ENCODE peak calls at places on chromosome 13, in six cellular contexts. Y, V, J, C, F and E are unnamed samples. For H3K36me3, the result is how much of the 10 kb centered on the place peaks cover.

GRCh38 chr13:34578917-34579316 is 363.2 kb upstream of the NBEA start:
- DNase-seq in V (no peak), Y (no peak), J (no peak), F (no peak), C (no peak), E (no peak)

GRCh38 chr13:35881360-35881759 is 249.8 kb downstream of the DCLK1 start:
- DNase-seq in V (no peak), F (no peak), J (no peak), Y (no peak), C (no peak), E (no peak)

GRCh38 chr13:109331898-109332297 is 454.5 kb downstream of the IRS2 start:
- DNase-seq in Y (no peak), F (peak), V (no peak), C (peak), J (peak), E (peak)

GRCh38 chr13:46679369-46680180 is 117.4 kb downstream of the ESD start:
- DNase-seq in Y (no peak), C (no peak), F (no peak), J (peak), V (peak), E (peak)

GRCh38 chr13:105202384-105202783 is 1333.1 kb downstream of the EFNB2 start:
- DNase-seq in J (peak), Y (peak), C (peak), F (peak), V (peak), E (peak)

GRCh38 chr13:59730026-59730425 is 433.7 kb downstream of the DIAPH3 start:
- DNase-seq in Y (no peak), C (no peak), J (no peak), F (no peak), V (no peak), E (no peak)

GRCh38 chr13:44764334-44764733 is 188.2 kb upstream of the TSC22D1 start:
- DNase-seq in Y (no peak), J (no peak), V (peak), C (no peak), F (peak), E (no peak)

GRCh38 chr13:43356566-43356965 is 333.2 kb downstream of the DNAJC15 start:
- DNase-seq in F (no peak), Y (no peak), J (no peak), V (no peak), C (no peak), E (no peak)

GRCh38 chr13:27980280-27980998 is 8.1 kb downstream of the URAD start:
- DNase-seq in F (peak), Y (no peak), J (no peak), C (no peak), V (peak), E (no peak)

GRCh38 chr13:44661936-44662335 is 85.8 kb upstream of the TSC22D1 start:
- DNase-seq in F (no peak), V (no peak), Y (no peak), J (no peak), C (no peak), E (no peak)

GRCh38 chr13:39941236-39941635 is 285.8 kb downstream of the COG6 start:
- DNase-seq in C (no peak), F (peak), Y (no peak), V (no peak), J (no peak), E (no peak)

GRCh38 chr13:93227280-93227905 is 786 bp downstream of the GPC6 start:
- DNase-seq in J (peak), C (peak), Y (no peak), F (peak), V (peak), E (peak)

GRCh38 chr13:88288326-88288725 is 617.2 kb downstream of the SLITRK5 start:
- DNase-seq in Y (no peak), F (no peak), V (no peak), C (no peak), J (no peak), E (no peak)

GRCh38 chr13:45219938-45220375 is 19.1 kb upstream of the KCTD4 start:
- DNase-seq in J (no peak), Y (peak), V (no peak), F (peak), C (peak), E (no peak)

GRCh38 chr13:78176880-78177279 is 258.2 kb upstream of the EDNRB start:
- DNase-seq in V (no peak), Y (no peak), J (no peak), F (no peak), C (no peak), E (peak)

GRCh38 chr13:23711355-23711754 is 141.1 kb downstream of the TNFRSF19 start:
- DNase-seq in F (no peak), V (no peak), J (no peak), C (no peak), Y (no peak), E (no peak)

GRCh38 chr13:77176350-77176749 is 149.4 kb upstream of the FBXL3 start:
- DNase-seq in V (no peak), C (peak), J (no peak), F (no peak), Y (no peak), E (no peak)

GRCh38 chr13:107678075-107678689 is 537.2 kb downstream of the LIG4 start:
- DNase-seq in V (peak), C (peak), Y (no peak), J (peak), F (peak), E (peak)

GRCh38 chr13:105513448-105513847 is 1022.0 kb downstream of the EFNB2 start:
- DNase-seq in Y (no peak), V (peak), F (no peak), C (peak), J (no peak), E (no peak)

GRCh38 chr13:56864451-56864850 is 276.3 kb upstream of the PRR20A start:
- DNase-seq in J (no peak), V (no peak), C (peak), F (no peak), Y (no peak), E (no peak)

GRCh38 chr13:25116044-25116443 is 20.1 kb downstream of the PABPC3 start:
- DNase-seq in F (no peak), V (no peak), J (no peak), C (peak), Y (no peak), E (no peak)

GRCh38 chr13:23421596-23421995 is 11.9 kb downstream of the SACS start:
- DNase-seq in V (no peak), F (no peak), J (no peak), C (no peak), Y (no peak), E (no peak)

GRCh38 chr13:66835040-66835628 is 395.0 kb downstream of the PCDH9 start:
- DNase-seq in C (no peak), J (peak), V (peak), F (no peak), Y (no peak), E (no peak)

GRCh38 chr13:65889368-65889767 is 1340.8 kb downstream of the PCDH9 start:
- DNase-seq in F (no peak), Y (no peak), J (no peak), C (peak), V (no peak), E (no peak)

GRCh38 chr13:98105929-98106336 is 37.0 kb upstream of the FARP1 start:
- DNase-seq in V (no peak), C (peak), Y (no peak), F (no peak), J (no peak), E (no peak)

GRCh38 chr13:45717324-45717723 is 15.2 kb downstream of the CBY2 start:
- DNase-seq in V (no peak), J (no peak), F (no peak), C (no peak), Y (no peak), E (no peak)

GRCh38 chr13:30865131-30866009 is 40.7 kb upstream of the MEDAG start:
- DNase-seq in Y (peak), F (peak), C (peak), J (peak), V (peak), E (peak)

GRCh38 chr13:111623170-111623569 is 302.7 kb downstream of the TEX29 start:
- DNase-seq in C (no peak), J (no peak), Y (no peak), V (no peak), F (no peak), E (no peak)

GRCh38 chr13:89688908-89689307 is 1658.6 kb upstream of the MIR17HG start:
- DNase-seq in Y (no peak), F (no peak), J (no peak), C (no peak), V (peak), E (no peak)

GRCh38 chr13:94595943-94596574 is at the start of gene TGDS:
- DNase-seq in F (peak), C (peak), Y (peak), V (peak), J (peak), E (peak)

GRCh38 chr13:35499131-35500051 is 22.9 kb upstream of the MAB21L1 start:
- DNase-seq in J (no peak), V (peak), C (no peak), F (no peak), Y (no peak), E (no peak)

GRCh38 chr13:52891685-52892084 is 43.2 kb upstream of the PCDH8 start:
- DNase-seq in F (no peak), C (no peak), V (no peak), Y (no peak), J (no peak), E (no peak)

GRCh38 chr13:103931885-103932284 is 865.7 kb upstream of the SLC10A2 start:
- DNase-seq in F (no peak), J (no peak), C (no peak), Y (no peak), V (no peak), E (no peak)

GRCh38 chr13:75687145-75687763 is 51.1 kb downstream of the LMO7 start:
- DNase-seq in J (peak), F (peak), C (peak), Y (peak), V (peak), E (peak)

GRCh38 chr13:94620286-94620896 is 18.7 kb downstream of the GPR180 start:
- DNase-seq in C (peak), Y (peak), V (peak), F (peak), J (peak), E (peak)

GRCh38 chr13:80413611-80414010 is 72.7 kb upstream of the SPRY2 start:
- DNase-seq in C (no peak), F (no peak), Y (no peak), V (no peak), J (no peak), E (no peak)

GRCh38 chr13:100433475-100433874 is 155.1 kb downstream of the GGACT start:
- DNase-seq in V (no peak), F (no peak), Y (no peak), J (no peak), C (no peak), E (no peak)

GRCh38 chr13:100434010-100434763 is 154.4 kb downstream of the GGACT start:
- DNase-seq in V (no peak), C (peak), J (no peak), F (no peak), Y (peak), E (no peak)

GRCh38 chr13:100438059-100438788 is 150.4 kb downstream of the GGACT start:
- DNase-seq in Y (no peak), V (no peak), C (no peak), J (no peak), F (no peak), E (no peak)

GRCh38 chr13:100439247-100439955 is 149.2 kb downstream of the GGACT start:
- DNase-seq in Y (no peak), J (no peak), V (peak), C (no peak), F (peak), E (no peak)

DNA sequence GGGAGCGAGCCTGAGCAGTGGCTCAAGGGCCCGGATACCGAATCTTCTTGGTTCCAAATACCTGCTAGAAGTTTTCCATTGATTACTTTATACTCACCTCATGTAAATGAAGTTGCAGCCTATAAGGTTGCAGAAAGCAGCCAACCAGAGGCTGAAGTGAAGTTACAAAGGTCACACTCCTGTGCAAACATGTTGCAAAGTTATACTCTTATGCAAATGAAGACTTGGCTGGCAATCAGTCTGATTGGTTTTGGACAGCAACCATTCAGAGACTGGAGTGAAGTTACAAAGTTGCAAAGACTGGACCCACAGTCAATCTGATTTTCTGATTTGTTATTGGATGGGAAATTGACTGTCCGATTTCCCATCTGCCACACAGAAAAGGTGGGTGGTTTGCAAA is 152.5 kb downstream of the GGACT start:
- DNase-seq in C (no peak), J (no peak), Y (no peak), V (no peak), F (no peak), E (no peak)
- TF ChIP-seq EZH2phosphoT487 in C (no peak), J (no peak), Y (no peak), V (no peak), F (no peak), E (no peak)

GRCh38 chr13:113506871-113507388 is 16.4 kb upstream of the DCUN1D2 start:
- DNase-seq in J (no peak), C (no peak), F (no peak), V (no peak), Y (no peak), E (no peak)

GRCh38 chr13:113509989-113510388 is 19.5 kb upstream of the DCUN1D2 start:
- DNase-seq in V (no peak), C (no peak), F (no peak), J (no peak), Y (no peak), E (no peak)

GRCh38 chr13:113506025-113506685 is 15.6 kb upstream of the DCUN1D2 start:
- DNase-seq in Y (no peak), J (no peak), C (no peak), V (no peak), F (no peak), E (no peak)

GRCh38 chr13:113508531-113509254 is 18.2 kb upstream of the DCUN1D2 start:
- DNase-seq in C (no peak), F (no peak), V (no peak), J (no peak), Y (no peak), E (no peak)

DNA sequence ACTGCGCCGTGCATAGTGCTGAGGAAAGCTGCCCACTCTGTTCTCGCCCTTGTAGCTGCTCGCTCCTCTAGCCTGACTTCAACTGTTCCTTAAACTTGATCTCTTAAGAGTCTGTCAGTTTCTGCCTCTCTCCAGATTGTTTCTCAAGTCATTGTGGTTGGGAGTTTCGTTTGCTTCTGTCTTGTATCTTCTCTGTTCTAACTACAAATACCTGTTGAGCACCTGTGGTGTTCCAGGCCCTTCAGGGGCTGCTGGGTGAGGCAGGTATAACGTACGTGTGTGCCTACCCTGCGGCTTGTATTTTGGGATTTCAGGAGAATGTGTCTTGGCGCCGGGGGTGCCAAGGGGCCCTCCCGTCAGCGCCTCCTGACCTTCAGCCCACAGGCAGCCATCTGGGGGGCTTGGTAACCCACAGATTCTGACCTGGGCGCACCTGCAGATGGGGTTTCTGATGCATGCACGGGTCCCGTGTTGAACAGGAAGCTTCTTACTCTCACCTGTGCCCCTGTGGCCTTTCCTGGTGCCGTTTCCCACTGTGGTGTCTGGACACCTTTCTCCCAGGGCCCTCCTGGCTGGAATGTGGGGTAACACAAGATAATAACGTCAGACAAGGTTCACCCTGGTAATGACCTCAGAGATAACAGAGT is 17.2 kb upstream of the DCUN1D2 start:
- DNase-seq in C (no peak), F (no peak), Y (no peak), V (no peak), J (no peak), E (peak)
- H3K36me3 ChIP-seq in C (under half), F (under half), Y (under half), V (under half), J (half or more), E (under half)

DNA sequence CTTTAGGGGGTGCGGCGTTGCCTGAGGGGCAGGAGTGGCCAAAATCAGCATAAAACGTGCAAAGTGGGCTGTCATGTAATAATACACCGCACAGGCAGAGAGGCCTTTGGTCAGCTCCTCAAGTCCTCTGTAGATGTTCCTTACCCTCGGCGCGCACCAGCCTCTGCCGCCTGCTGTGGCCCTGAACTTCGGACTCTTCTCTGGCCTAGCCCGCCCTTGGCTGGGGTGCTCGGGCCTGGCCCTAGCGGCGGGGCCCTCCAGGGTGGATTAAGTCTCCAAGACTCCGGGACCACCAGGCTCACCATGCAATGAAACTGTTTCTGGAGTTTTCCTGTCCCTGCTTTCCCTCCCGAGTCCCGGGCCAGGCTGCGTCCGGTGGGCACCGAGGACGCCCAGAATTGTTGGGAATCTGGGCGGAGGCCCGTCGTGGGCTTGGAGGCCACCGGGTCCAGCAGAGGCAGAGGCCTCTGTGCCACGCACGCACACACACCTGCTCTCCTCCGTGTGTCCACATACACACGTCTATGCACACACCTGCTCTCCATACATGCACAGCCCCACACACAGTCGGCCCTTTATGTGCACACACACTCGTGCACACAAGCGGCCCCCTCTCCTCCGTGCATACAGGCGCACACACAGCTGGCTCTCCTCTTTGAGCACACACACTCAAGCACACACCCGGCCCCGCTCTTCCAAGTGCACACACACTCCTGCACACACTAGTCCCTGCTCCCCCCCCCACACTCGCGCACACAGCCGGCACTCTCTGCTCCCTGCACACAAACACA is 1.5 kb upstream of the TFDP1 start:
- DNase-seq in F (no peak), C (no peak), Y (no peak), V (no peak), J (no peak), E (no peak)
- TF ChIP-seq EZH2phosphoT487 in F (no peak), C (no peak), Y (no peak), V (no peak), J (no peak), E (no peak)

GRCh38 chr13:51246005-51246404 is 23.8 kb downstream of the FAM124A start:
- DNase-seq in J (peak), F (no peak), V (no peak), C (no peak), Y (no peak), E (no peak)
- H3K36me3 ChIP-seq in J (under half), F (under half), V (under half), C (under half), Y (under half), E (under half)

GRCh38 chr13:20492641-20493040 is 33.0 kb downstream of the CRYL1 start:
- DNase-seq in J (no peak), C (peak), F (peak), V (peak), Y (peak), E (no peak)
- TF ChIP-seq EZH2phosphoT487 in J (no peak), C (no peak), F (no peak), V (no peak), Y (no peak), E (no peak)

GRCh38 chr13:112837371-112838037 is 131.5 kb upstream of the MCF2L start:
- DNase-seq in Y (no peak), C (no peak), F (no peak), J (no peak), V (no peak), E (no peak)

GRCh38 chr13:112836940-112837339 is 132.1 kb upstream of the MCF2L start:
- DNase-seq in J (no peak), Y (no peak), C (no peak), F (no peak), V (no peak), E (no peak)

GRCh38 chr13:112839347-112840105 is 129.5 kb upstream of the MCF2L start:
- DNase-seq in C (no peak), F (no peak), J (no peak), V (no peak), Y (no peak), E (no peak)

GRCh38 chr13:112840472-112841302 is 128.3 kb upstream of the MCF2L start:
- DNase-seq in F (no peak), C (no peak), J (no peak), V (no peak), Y (no peak), E (no peak)

DNA sequence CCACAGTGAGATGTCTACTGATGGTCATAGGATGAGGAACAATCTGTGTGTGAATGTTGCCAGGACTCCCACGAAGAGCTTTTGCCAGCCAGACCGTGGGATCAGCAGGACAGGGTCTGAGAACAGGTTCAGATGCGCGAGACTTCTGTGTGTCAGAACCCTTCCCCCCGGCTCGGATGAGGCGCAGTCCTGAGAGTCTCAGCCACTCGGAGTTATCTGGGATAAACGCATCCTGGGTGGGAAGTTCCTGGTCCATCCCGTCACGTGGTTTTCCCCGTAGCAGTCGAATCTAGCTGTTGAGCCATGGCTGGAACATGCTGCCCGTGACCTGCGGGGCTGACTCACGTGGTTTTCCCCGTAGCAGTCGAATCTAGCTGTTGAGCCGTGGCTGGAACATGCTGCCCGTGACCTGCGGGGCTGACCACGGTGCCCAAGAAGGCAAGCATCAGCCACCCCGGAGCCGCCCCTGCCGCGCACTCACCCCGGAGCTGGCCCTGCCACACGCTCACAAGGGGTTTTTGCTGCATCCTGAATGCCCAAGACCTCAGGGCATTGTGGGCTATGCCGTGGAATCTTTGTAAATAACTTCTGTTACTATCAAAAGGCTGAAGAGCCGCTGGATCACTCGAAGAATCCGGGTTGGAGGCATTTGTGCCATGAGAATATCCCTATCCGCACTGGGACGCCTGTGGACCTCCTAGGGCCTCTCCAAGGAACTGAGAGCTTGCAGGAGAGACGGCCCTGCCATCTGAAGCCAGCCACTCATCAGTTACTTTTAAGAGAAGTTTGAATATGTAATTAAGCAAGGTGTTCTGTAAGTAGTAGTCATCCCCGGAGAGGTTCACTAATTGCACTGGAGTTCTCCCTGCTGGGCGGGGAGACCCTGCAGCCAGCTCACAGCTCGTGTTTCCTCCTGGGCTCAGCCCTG is 130.7 kb upstream of the MCF2L start:
- DNase-seq in V (no peak), J (no peak), F (no peak), Y (no peak), C (no peak), E (no peak)
- H3K36me3 ChIP-seq in V (under half), J (under half), F (under half), Y (under half), C (under half), E (under half)